ENCODE peak calls at places on chromosomes 12 and 14, in nine cellular contexts. D, E, P, R, K, O, Q, C and G are unnamed samples.

GRCh38 chr14:78154827-78155226 is 15.3 kb upstream of the NRXN3 start:
- DNase-seq in K (no peak), O (no peak), C (no peak), P (peak; percentile 58), E (no peak), Q (no peak), R (no peak), D (no peak), G (no peak)

GRCh38 chr14:72816287-72816686 is 77.6 kb downstream of the DPF3 start:
- DNase-seq in C (no peak), P (no peak), O (no peak), D (no peak), R (no peak), Q (no peak), K (no peak), E (no peak), G (no peak)

GRCh38 chr12:108597559-108598471 is at the start of gene TMEM119:
- DNase-seq in E (no peak), R (no peak), D (no peak), P (no peak), K (no peak), O (peak; percentile 42), C (no peak), Q (no peak), G (no peak)

GRCh38 chr14:34699873-34700621 is 14.3 kb downstream of the CFL2 start:
- DNase-seq in D (peak; percentile 56), C (peak; percentile 93), P (no peak), Q (no peak), K (peak; percentile 83), R (no peak), O (no peak), E (peak; percentile 89), G (peak; percentile 94)

GRCh38 chr14:75184447-75184846 is 8.0 kb upstream of the TMED10 start:
- DNase-seq in C (peak; percentile 26), Q (no peak), P (no peak), D (peak; percentile 30), K (no peak), E (no peak), R (no peak), O (no peak), G (no peak)

GRCh38 chr12:52037248-52037861 is 13.9 kb upstream of the NR4A1 start:
- DNase-seq in R (no peak), P (peak; percentile 74), E (no peak), D (no peak), Q (no peak), C (no peak), O (no peak), K (no peak), G (no peak)

GRCh38 chr12:6943719-6944380 is at the start of the genes C12orf57 and RNU7-1:
- DNase-seq in P (peak; percentile 76), E (peak; percentile 94), O (peak; percentile 88), Q (peak; percentile 66), C (peak; percentile 94), K (peak; percentile 99), R (peak; percentile 67), D (peak; percentile 62), G (peak; percentile 95)

GRCh38 chr14:81172353-81172752 is 48.4 kb downstream of the GTF2A1 start:
- DNase-seq in E (no peak), P (no peak), R (no peak), K (no peak), O (no peak), Q (no peak), C (no peak), D (no peak), G (peak; percentile 10)

GRCh38 chr12:32742133-32742532 is 13.6 kb downstream of the YARS2 start:
- DNase-seq in C (no peak), D (no peak), P (no peak), O (no peak), R (no peak), K (no peak), Q (no peak), E (no peak), G (no peak)

GRCh38 chr14:103141117-103141796 is 18.0 kb downstream of the TNFAIP2 start:
- DNase-seq in R (peak; percentile 69), K (peak; percentile 78), C (peak; percentile 57), O (no peak), D (no peak), E (peak; percentile 54), P (peak; percentile 90), Q (no peak), G (peak; percentile 12)

GRCh38 chr14:84237881-84238280 is 1292.1 kb upstream of the FLRT2 start:
- DNase-seq in C (no peak), Q (no peak), R (no peak), O (no peak), E (no peak), P (no peak), D (no peak), K (no peak), G (no peak)

GRCh38 chr14:67241416-67242362 is at the start of gene PALS1:
- DNase-seq in P (no peak), D (peak; percentile 44), K (peak; percentile 87), E (peak; percentile 62), C (peak; percentile 82), Q (peak; percentile 15), O (peak; percentile 17), R (peak; percentile 83), G (peak; percentile 62)

GRCh38 chr12:52351196-52352059 is 15.9 kb downstream of the KRT85 start:
- DNase-seq in Q (peak; percentile 43), E (no peak), R (no peak), C (no peak), K (no peak), O (no peak), P (no peak), D (no peak), G (no peak)

GRCh38 chr12:120132863-120133385 is 16.4 kb upstream of the RAB35 start:
- DNase-seq in C (no peak), R (no peak), Q (no peak), E (no peak), P (no peak), O (no peak), D (no peak), K (no peak), G (no peak)

GRCh38 chr12:132466241-132467188 is 23.4 kb upstream of the FBRSL1 start:
- DNase-seq in E (no peak), K (no peak), R (no peak), P (no peak), D (no peak), Q (no peak), C (no peak), O (no peak), G (no peak)

GRCh38 chr14:39430762-39431415 is 1.3 kb downstream of the FBXO33 start:
- DNase-seq in P (no peak), K (peak; percentile 28), O (no peak), C (peak; percentile 6), Q (no peak), R (no peak), D (no peak), E (peak; percentile 38), G (peak; percentile 36)

GRCh38 chr14:91636604-91637003 is 95.3 kb downstream of the CATSPERB start:
- DNase-seq in D (no peak), E (no peak), C (peak; percentile 63), Q (no peak), K (no peak), R (no peak), O (no peak), P (no peak), G (no peak)

GRCh38 chr12:51751657-51752056 is 96.9 kb downstream of the FIGNL2 start:
- DNase-seq in R (no peak), O (no peak), K (no peak), D (no peak), P (no peak), E (no peak), C (no peak), Q (no peak), G (no peak)

GRCh38 chr12:9365296-9365695 is 157.1 kb upstream of the PZP start:
- DNase-seq in O (peak; percentile 61), C (peak; percentile 81), P (no peak), E (no peak), Q (no peak), R (no peak), D (no peak), K (peak; percentile 52), G (peak; percentile 42)

GRCh38 chr12:25806271-25806670 is 152.2 kb upstream of the RASSF8 start:
- DNase-seq in K (no peak), O (no peak), Q (no peak), R (no peak), D (no peak), E (no peak), C (no peak), P (no peak), G (no peak)